ENCODE peak calls at places on chromosomes 12 and 14, in ten cellular contexts. I is fibroblast of pulmonary artery, Y is ovary, U is GM13977, S is SK-N-SH, V is Caco-2, N is suprapubic skin, E is lower leg skin, F is right lobe of liver, Q is left lung. R is an unnamed sample.

GRCh38 chr12:95611676-95612309 is 60.5 kb upstream of the USP44 start:
- DNase-seq in Q (no peak), E (no peak), U (no peak), S (no peak), V (peak), N (no peak), I (no peak), F (no peak), Y (no peak), R (no peak)

GRCh38 chr12:123655420-123655819 is 15.5 kb upstream of the TCTN2 start:
- DNase-seq in U (peak), Y (no peak), S (no peak), Q (no peak), N (no peak), V (no peak), I (no peak), E (no peak), F (no peak), R (no peak)

GRCh38 chr12:31005944-31006361 is 67.7 kb upstream of the DDX11 start:
- DNase-seq in Y (no peak), U (no peak), E (peak), S (peak), N (peak), F (no peak), Q (peak), I (peak), V (no peak), R (no peak)

GRCh38 chr14:73261075-73261474 is 23.8 kb downstream of the PAPLN start:
- DNase-seq in S (no peak), N (no peak), U (no peak), I (no peak), Y (no peak), F (no peak), E (peak), V (no peak), Q (no peak), R (no peak)

GRCh38 chr12:24244231-24244630 is 294.8 kb upstream of the SOX5 start:
- DNase-seq in Y (no peak), S (no peak), E (no peak), I (no peak), U (no peak), F (no peak), N (no peak), Q (no peak), V (no peak), R (no peak)

GRCh38 chr14:84006643-84007137 is 1523.3 kb upstream of the FLRT2 start:
- DNase-seq in N (no peak), I (peak), U (no peak), S (no peak), Q (no peak), V (no peak), E (no peak), F (no peak), Y (no peak), R (no peak)

GRCh38 chr12:6057693-6058092 is 66.8 kb downstream of the VWF start:
- DNase-seq in Y (no peak), S (no peak), U (no peak), Q (no peak), V (no peak), N (no peak), I (no peak), F (no peak), E (no peak), R (no peak)

GRCh38 chr14:32311294-32312009 is 17.6 kb upstream of the AKAP6 start:
- DNase-seq in N (no peak), E (no peak), S (no peak), U (no peak), V (no peak), F (no peak), I (peak), Q (no peak), Y (no peak), R (no peak)

GRCh38 chr14:41403360-41403759 is 203.3 kb upstream of the LRFN5 start:
- DNase-seq in F (no peak), U (no peak), N (no peak), S (no peak), Y (no peak), I (no peak), Q (no peak), V (no peak), E (no peak), R (no peak)

GRCh38 chr14:65847065-65847847 is 434.7 kb downstream of the FUT8 start:
- DNase-seq in I (no peak), U (peak), F (no peak), N (no peak), S (no peak), V (no peak), Y (no peak), E (peak), Q (no peak), R (no peak)

GRCh38 chr12:14557966-14558365 is 9.7 kb downstream of the PLBD1 start:
- DNase-seq in N (no peak), S (no peak), E (no peak), I (no peak), U (no peak), V (no peak), Q (no peak), F (no peak), Y (no peak), R (no peak)

GRCh38 chr12:9700606-9700956 is 31.1 kb downstream of the CLEC2D start:
- DNase-seq in I (no peak), E (no peak), S (no peak), V (no peak), Q (no peak), F (no peak), Y (no peak), U (no peak), N (no peak), R (no peak)

GRCh38 chr12:19316420-19316819 is 122.9 kb upstream of the AEBP2 start:
- DNase-seq in U (no peak), Y (no peak), S (no peak), V (no peak), F (no peak), N (no peak), I (peak), E (no peak), Q (no peak), R (no peak)

GRCh38 chr12:52371716-52372115 is 4.4 kb upstream of the KRT85 start:
- DNase-seq in N (no peak), S (no peak), E (no peak), Y (no peak), F (no peak), U (no peak), V (no peak), I (no peak), Q (no peak), R (no peak)

GRCh38 chr12:6148061-6148460 is 23.6 kb upstream of the VWF start:
- DNase-seq in V (no peak), I (no peak), F (no peak), N (no peak), S (no peak), E (peak), U (no peak), Q (no peak), Y (no peak), R (no peak)

GRCh38 chr14:34254596-34254995 is 207.4 kb downstream of the SPTSSA start:
- DNase-seq in Y (no peak), V (no peak), N (no peak), Q (no peak), U (no peak), F (no peak), S (no peak), I (no peak), E (no peak), R (no peak)

GRCh38 chr14:81474156-81474492 is 59.5 kb downstream of the SEL1L start:
- DNase-seq in U (peak), Y (no peak), I (no peak), E (no peak), Q (no peak), N (no peak), F (no peak), S (no peak), V (no peak), R (no peak)

GRCh38 chr14:104516906-104517305 is 62.7 kb upstream of the C14orf180 start:
- DNase-seq in V (no peak), F (no peak), S (no peak), N (peak), Y (no peak), U (no peak), Q (no peak), I (no peak), E (no peak), R (no peak)

GRCh38 chr12:50353869-50354593 is 42.4 kb downstream of the FAM186A start:
- DNase-seq in I (peak), N (no peak), F (no peak), V (no peak), E (no peak), Q (no peak), S (no peak), Y (no peak), U (no peak), R (no peak)

GRCh38 chr12:94304566-94305061 is 155.1 kb downstream of the CEP83 start:
- DNase-seq in F (no peak), S (no peak), E (no peak), Q (no peak), N (no peak), I (peak), U (no peak), V (no peak), Y (no peak), R (no peak)

GRCh38 chr12:26847431-26847830 is 14.4 kb upstream of the ITPR2 start:
- DNase-seq in V (no peak), U (no peak), S (no peak), F (no peak), I (no peak), Q (no peak), Y (no peak), E (no peak), N (no peak), R (no peak)

DNA sequence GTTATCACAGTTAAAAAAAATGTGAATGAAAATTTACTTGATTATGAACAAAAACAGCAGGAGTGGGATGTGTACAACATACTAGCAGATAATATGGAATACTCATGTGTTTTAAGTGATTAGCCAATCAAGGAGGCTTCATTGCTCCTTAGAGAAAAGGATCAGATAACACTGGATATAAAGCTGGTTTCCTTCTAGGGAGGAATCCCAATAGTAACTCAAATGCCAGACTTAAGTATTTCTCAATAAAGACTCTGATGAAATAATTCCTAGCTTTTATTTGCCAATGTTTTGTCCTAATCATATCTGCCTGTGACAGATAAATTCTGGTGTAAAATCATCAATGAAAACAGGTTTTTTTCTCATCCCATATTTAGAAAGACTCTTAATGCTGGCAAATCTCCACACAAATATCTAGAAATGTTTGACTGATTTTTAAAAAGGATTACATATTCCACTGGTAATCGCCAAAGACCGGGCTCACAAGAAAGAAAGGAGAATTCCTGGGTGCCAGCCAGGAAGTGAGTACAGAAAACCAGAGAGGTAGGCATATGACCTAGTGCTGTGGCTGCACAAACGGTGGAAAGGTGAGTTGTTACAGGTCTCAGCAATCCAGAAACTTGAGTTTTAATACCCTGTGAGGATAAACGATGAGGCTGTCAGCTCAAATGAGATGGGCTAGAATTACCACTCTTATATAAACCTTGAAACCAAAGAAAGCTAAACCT is 108.6 kb upstream of the TTC7B start:
- DNase-seq in N (no peak), U (no peak), S (no peak), E (no peak), F (peak), Q (no peak), Y (no peak), I (peak), V (no peak), R (no peak)
- TF ChIP-seq CTCF in N (no peak), U (no peak), S (no peak), E (no peak), F (no peak), Q (no peak), Y (no peak), I (no peak), V (no peak), R (no peak)

DNA sequence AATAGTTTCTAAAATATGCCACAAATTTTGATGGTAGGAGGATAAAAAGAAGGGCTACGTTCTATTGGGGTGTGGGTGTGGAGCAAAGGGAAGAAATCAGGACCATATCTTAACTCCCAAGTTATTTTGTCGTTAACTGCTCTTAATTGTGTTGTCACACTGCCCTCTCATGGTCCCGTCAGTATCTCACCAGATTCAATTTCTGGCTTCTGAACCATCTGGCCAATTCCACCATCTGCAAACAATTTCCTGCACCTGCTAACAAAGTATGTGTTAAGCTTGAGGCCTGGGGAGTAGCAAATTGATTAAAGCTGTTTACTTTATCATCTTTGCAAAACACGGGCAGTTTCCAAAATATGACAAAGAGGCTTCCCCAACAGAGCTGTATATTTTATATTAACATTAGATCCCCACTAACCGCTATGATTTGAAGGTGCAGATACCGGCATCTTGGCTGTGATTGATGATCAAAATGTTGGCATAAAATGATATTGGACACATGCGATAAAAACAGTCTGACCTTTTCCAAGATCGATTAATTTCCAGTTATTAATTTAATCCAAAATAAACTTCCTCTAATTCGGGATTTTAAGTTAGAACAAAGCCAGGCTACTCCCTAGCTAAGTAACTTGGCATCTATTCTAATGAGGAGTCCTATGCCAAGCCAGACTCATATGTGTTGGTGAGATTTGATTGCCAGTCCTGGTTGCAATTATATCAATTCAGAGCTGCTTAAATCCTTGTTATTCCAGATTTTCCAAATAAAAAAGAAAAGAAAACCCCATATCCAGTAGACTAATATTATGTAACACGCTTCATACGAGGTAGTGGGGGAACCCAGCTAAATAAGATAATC is 6.9 kb upstream of the DNM1L start:
- DNase-seq in I (peak), Q (no peak), E (no peak), S (peak), U (peak), N (no peak), F (no peak), V (peak), Y (peak), R (no peak)
- TF ChIP-seq CTCF in I (peak), Q (peak), E (no peak), S (peak), U (peak), N (peak), F (peak), V (peak), Y (peak), R (peak)

GRCh38 chr12:72035625-72036024 is 97.0 kb downstream of the TPH2 start:
- DNase-seq in U (no peak), Q (no peak), N (no peak), S (no peak), I (no peak), F (no peak), E (no peak), V (no peak), Y (no peak), R (no peak)
- TF ChIP-seq CTCF in U (no peak), Q (no peak), N (no peak), S (no peak), I (no peak), F (no peak), E (no peak), V (no peak), Y (no peak), R (no peak)

DNA sequence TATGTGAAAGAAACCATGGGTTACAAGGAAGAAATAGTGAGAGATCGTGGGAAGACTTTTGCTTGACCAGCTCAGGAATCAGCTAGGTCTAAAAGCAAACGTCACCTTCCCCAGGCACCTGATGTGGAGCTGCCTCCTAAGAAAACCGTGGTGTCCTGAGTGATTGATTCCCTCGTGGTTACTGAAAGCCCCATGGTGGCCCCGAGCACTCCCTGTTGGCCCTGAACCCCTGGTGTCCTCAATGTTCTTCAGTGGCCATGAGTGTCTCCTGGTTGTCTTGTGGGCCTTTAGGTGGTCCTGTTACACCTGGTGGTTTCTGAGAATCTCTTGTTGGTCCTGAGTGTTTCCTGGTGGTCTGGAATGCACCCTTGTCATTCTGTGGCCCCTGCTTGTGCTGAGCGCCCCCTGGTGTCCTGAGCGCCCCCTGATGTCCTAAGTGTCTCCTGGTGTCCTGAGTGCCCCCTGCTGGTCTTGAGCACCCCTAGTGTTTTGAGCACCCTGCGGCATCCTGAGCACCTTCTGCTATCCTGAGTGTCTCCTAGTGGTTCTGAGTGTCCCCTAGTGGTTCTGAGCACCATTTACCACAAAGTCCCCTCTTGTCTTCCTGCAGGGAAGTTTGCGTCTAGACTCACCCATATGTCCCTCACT is 518.7 kb downstream of the TMEM121 start:
- DNase-seq in V (peak), E (no peak), U (peak), Y (no peak), N (no peak), S (peak), Q (peak), I (no peak), F (peak), R (no peak)
- TF ChIP-seq CTCF in V (peak), E (no peak), U (peak), Y (no peak), N (peak), S (peak), Q (peak), I (no peak), F (peak), R (no peak)

GRCh38 chr12:11553871-11554533 is 95.5 kb upstream of the ETV6 start:
- DNase-seq in S (peak), Q (no peak), I (peak), N (no peak), V (peak), Y (no peak), F (no peak), U (peak), E (no peak), R (no peak)
- TF ChIP-seq CTCF in S (peak), Q (peak), I (peak), N (peak), V (peak), Y (no peak), F (peak), U (peak), E (no peak), R (peak)

R was measured in chondrocyte.